ENCODE peak calls at places on chromosomes 7 and 10, in six cellular contexts. One of them, this sample, is unnamed.

GRCh38 chr7:100585511-100586265 is at the start of gene LRCH4:
- DNase-seq in midbrain: no peak
- DNase-seq in activated CD8-positive, alpha-beta memory T cell treated with anti-CD3 and anti-CD28 coated beads, Interleukin-2, amount 50 U/mL, for 48 hours: peak; percentile 83
- DNase-seq in Daoy: no peak
- DNase-seq in astrocyte of the spinal cord: no peak
- DNase-seq in NCI-H774: peak; percentile 28
- DNase-seq in this sample: peak; percentile 14

GRCh38 chr7:81457858-81458522 is 311.9 kb downstream of the HGF start:
- DNase-seq in midbrain: no peak
- DNase-seq in activated CD8-positive, alpha-beta memory T cell treated with anti-CD3 and anti-CD28 coated beads, Interleukin-2, amount 50 U/mL, for 48 hours: no peak
- DNase-seq in Daoy: no peak
- DNase-seq in astrocyte of the spinal cord: peak; percentile 55
- DNase-seq in NCI-H774: no peak
- DNase-seq in this sample: no peak

GRCh38 chr7:72032934-72033333 is 379.2 kb downstream of the CALN1 start:
- DNase-seq in midbrain: peak; percentile 69
- DNase-seq in activated CD8-positive, alpha-beta memory T cell treated with anti-CD3 and anti-CD28 coated beads, Interleukin-2, amount 50 U/mL, for 48 hours: no peak
- DNase-seq in Daoy: no peak
- DNase-seq in astrocyte of the spinal cord: no peak
- DNase-seq in NCI-H774: no peak
- DNase-seq in this sample: no peak

GRCh38 chr10:80100861-80101695 is 22.6 kb downstream of the TMEM254 start:
- DNase-seq in midbrain: no peak
- DNase-seq in activated CD8-positive, alpha-beta memory T cell treated with anti-CD3 and anti-CD28 coated beads, Interleukin-2, amount 50 U/mL, for 48 hours: no peak
- DNase-seq in Daoy: no peak
- DNase-seq in astrocyte of the spinal cord: no peak
- DNase-seq in NCI-H774: no peak
- DNase-seq in this sample: no peak

GRCh38 chr7:41162612-41163011 is 540.3 kb downstream of the INHBA start:
- DNase-seq in midbrain: no peak
- DNase-seq in activated CD8-positive, alpha-beta memory T cell treated with anti-CD3 and anti-CD28 coated beads, Interleukin-2, amount 50 U/mL, for 48 hours: no peak
- DNase-seq in Daoy: peak; percentile 60
- DNase-seq in astrocyte of the spinal cord: peak; percentile 23
- DNase-seq in NCI-H774: no peak
- DNase-seq in this sample: no peak

GRCh38 chr7:107982918-107983389 is 20.0 kb downstream of the LAMB1 start:
- DNase-seq in midbrain: no peak
- DNase-seq in activated CD8-positive, alpha-beta memory T cell treated with anti-CD3 and anti-CD28 coated beads, Interleukin-2, amount 50 U/mL, for 48 hours: no peak
- DNase-seq in Daoy: no peak
- DNase-seq in astrocyte of the spinal cord: peak; percentile 24
- DNase-seq in NCI-H774: peak; percentile 50
- DNase-seq in this sample: no peak

GRCh38 chr10:128178319-128178937 is 52.2 kb upstream of the MKI67 start:
- DNase-seq in midbrain: no peak
- DNase-seq in activated CD8-positive, alpha-beta memory T cell treated with anti-CD3 and anti-CD28 coated beads, Interleukin-2, amount 50 U/mL, for 48 hours: peak; percentile 66
- DNase-seq in Daoy: peak; percentile 35
- DNase-seq in astrocyte of the spinal cord: no peak
- DNase-seq in NCI-H774: no peak
- DNase-seq in this sample: no peak

GRCh38 chr7:5497158-5498103 is 73.8 kb upstream of the TNRC18 start:
- DNase-seq in midbrain: no peak
- DNase-seq in activated CD8-positive, alpha-beta memory T cell treated with anti-CD3 and anti-CD28 coated beads, Interleukin-2, amount 50 U/mL, for 48 hours: no peak
- DNase-seq in Daoy: no peak
- DNase-seq in astrocyte of the spinal cord: no peak
- DNase-seq in NCI-H774: no peak
- DNase-seq in this sample: no peak

GRCh38 chr10:43667317-43667731 is 18.6 kb upstream of the ZNF32 start:
- DNase-seq in midbrain: no peak
- DNase-seq in activated CD8-positive, alpha-beta memory T cell treated with anti-CD3 and anti-CD28 coated beads, Interleukin-2, amount 50 U/mL, for 48 hours: no peak
- DNase-seq in Daoy: peak; percentile 16
- DNase-seq in astrocyte of the spinal cord: peak; percentile 12
- DNase-seq in NCI-H774: no peak
- DNase-seq in this sample: no peak

GRCh38 chr7:95245828-95246227 is 78.5 kb downstream of the PON1 start:
- DNase-seq in midbrain: no peak
- DNase-seq in activated CD8-positive, alpha-beta memory T cell treated with anti-CD3 and anti-CD28 coated beads, Interleukin-2, amount 50 U/mL, for 48 hours: no peak
- DNase-seq in Daoy: no peak
- DNase-seq in astrocyte of the spinal cord: no peak
- DNase-seq in NCI-H774: no peak
- DNase-seq in this sample: no peak